ENCODE peak calls at places on chromosomes 4 and X, in four cellular contexts. S is body of pancreas, V is NCI-H510A, T is WTC11. B is an unnamed sample.

GRCh38 chr4:110046588-110047049 is 133.9 kb downstream of the EGF start:
- DNase-seq in T (no peak), S (no peak), V (no peak), B (no peak)

GRCh38 chr4:189660737-189661330 is 279.8 kb upstream of the FRG1 start:
- DNase-seq in S (no peak), T (no peak), V (no peak), B (no peak)

GRCh38 chr4:23747131-23747752 is 142.6 kb downstream of the PPARGC1A start:
- DNase-seq in S (peak), V (no peak), T (no peak), B (no peak)

GRCh38 chr4:26772096-26772495 is 88.5 kb upstream of the STIM2 start:
- DNase-seq in S (no peak), T (no peak), V (no peak), B (peak)

GRCh38 chr4:185018834-185019450 is 652 bp downstream of the HELT start:
- DNase-seq in T (peak), V (no peak), S (no peak), B (no peak)

GRCh38 chr4:182925298-182925738 is 8.1 kb upstream of the DCTD start:
- DNase-seq in V (peak), S (peak), T (peak), B (peak)

GRCh38 chrX:46876901-46877300 is 35.3 kb upstream of the JADE3 start:
- DNase-seq in S (no peak), T (no peak), V (no peak), B (no peak)

GRCh38 chrX:1528186-1528883 is 8.7 kb downstream of the P2RY8 start:
- DNase-seq in V (no peak), T (no peak), S (no peak), B (no peak)

GRCh38 chr4:185914583-185915199 is 102.7 kb upstream of the SORBS2 start:
- DNase-seq in V (no peak), S (no peak), T (no peak), B (no peak)

GRCh38 chr4:89914609-89915008 is 20.0 kb downstream of the MMRN1 start:
- DNase-seq in S (no peak), T (no peak), V (no peak), B (no peak)

GRCh38 chr4:20925176-20925575 is 224.9 kb downstream of the PACRGL start:
- DNase-seq in T (no peak), S (no peak), V (no peak), B (no peak)

GRCh38 chrX:9995855-9996339 is 28.7 kb downstream of the CLDN34 start:
- DNase-seq in V (peak), S (peak), T (peak), B (peak)

GRCh38 chr4:140730108-140730507 is 26.1 kb downstream of the TBC1D9 start:
- DNase-seq in V (no peak), T (no peak), S (no peak), B (no peak)

GRCh38 chr4:153084939-153085630 is 119.2 kb upstream of the TRIM2 start:
- DNase-seq in T (peak), S (peak), V (no peak), B (peak)

GRCh38 chr4:7074423-7074822 is 6.6 kb upstream of the GRPEL1 start:
- DNase-seq in T (no peak), S (no peak), V (no peak), B (no peak)

B was measured in NB4.